ENCODE peak calls at places on chromosomes 2 and 18, in nine cellular contexts. U, A, X, D, E, O, B, K and I are unnamed samples.

GRCh38 chr2:97870396-97870843 is 125.3 kb downstream of the TMEM131 start:
- DNase-seq in U (peak; percentile 43), A (no peak), X (peak; percentile 80), D (peak; percentile 5), E (no peak), O (peak; percentile 18), B (peak; percentile 70), K (no peak), I (no peak)

GRCh38 chr18:37289423-37289822 is 276.2 kb downstream of the CELF4 start:
- DNase-seq in U (no peak), A (no peak), X (no peak), D (no peak), E (no peak), O (no peak), B (no peak), K (no peak), I (no peak)

GRCh38 chr18:24208270-24209035 is 69.6 kb downstream of the CABYR start:
- DNase-seq in U (no peak), A (no peak), X (no peak), D (peak; percentile 12), E (no peak), O (no peak), B (no peak), K (no peak), I (no peak)

GRCh38 chr2:108853421-108853820 is 66.8 kb downstream of the CCDC138 start:
- DNase-seq in U (no peak), A (no peak), X (no peak), D (no peak), E (no peak), O (no peak), B (no peak), K (no peak), I (no peak)

GRCh38 chr18:62384610-62385097 is 59.5 kb downstream of the TNFRSF11A start:
- DNase-seq in U (no peak), A (no peak), X (no peak), D (no peak), E (no peak), O (no peak), B (no peak), K (peak; percentile 25), I (no peak)

GRCh38 chr2:35428548-35428947 is 927.0 kb upstream of the CRIM1 start:
- DNase-seq in U (peak; percentile 20), A (no peak), X (peak; percentile 66), D (peak; percentile 40), E (no peak), O (no peak), B (no peak), K (peak; percentile 48), I (no peak)

GRCh38 chr18:39188278-39188677 is 1622.7 kb upstream of the CELF4 start:
- DNase-seq in U (no peak), A (no peak), X (no peak), D (peak; percentile 72), E (peak; percentile 80), O (no peak), B (no peak), K (no peak), I (no peak)

GRCh38 chr2:212032032-212032431 is 506.6 kb downstream of the ERBB4 start:
- DNase-seq in U (no peak), A (no peak), X (no peak), D (no peak), E (no peak), O (no peak), B (no peak), K (no peak), I (no peak)

GRCh38 chr2:56185582-56186046 is 1.8 kb downstream of the CCDC85A start:
- DNase-seq in U (no peak), A (no peak), X (peak; percentile 70), D (peak; percentile 65), E (peak; percentile 45), O (no peak), B (no peak), K (peak; percentile 12), I (peak; percentile 12)